ENCODE peak calls at places on chromosomes 16 and 17, in six cellular contexts. One of them, this sample, is unnamed. For H4K20me1, the result is how much of the 10 kb centered on the place peaks cover.

GRCh38 chr16:54926166-54926838 is 4.4 kb upstream of the IRX5 start:
- DNase-seq in neural progenitor cell: no peak
- DNase-seq in HCT116: no peak
- DNase-seq in SK-N-SH: no peak
- DNase-seq in GM23248: peak
- DNase-seq in MM.1S: peak
- DNase-seq in this sample: no peak

GRCh38 chr17:79027925-79028491 is 4.0 kb downstream of the C1QTNF1 start:
- DNase-seq in neural progenitor cell: no peak
- DNase-seq in HCT116: no peak
- DNase-seq in SK-N-SH: peak
- DNase-seq in GM23248: peak
- DNase-seq in MM.1S: no peak
- DNase-seq in this sample: no peak

GRCh38 chr17:58091024-58091567 is 7.9 kb downstream of the DYNLL2 start:
- DNase-seq in neural progenitor cell: no peak
- DNase-seq in HCT116: no peak
- DNase-seq in SK-N-SH: no peak
- DNase-seq in GM23248: no peak
- DNase-seq in MM.1S: no peak
- DNase-seq in this sample: no peak

GRCh38 chr16:29315916-29316517 is 90.5 kb downstream of the NPIPB11 start:
- DNase-seq in neural progenitor cell: peak
- DNase-seq in HCT116: no peak
- DNase-seq in SK-N-SH: peak
- DNase-seq in GM23248: no peak
- DNase-seq in MM.1S: peak
- DNase-seq in this sample: peak

GRCh38 chr17:32467949-32468348 is 18.8 kb upstream of the CDK5R1 start:
- DNase-seq in neural progenitor cell: no peak
- DNase-seq in HCT116: no peak
- DNase-seq in SK-N-SH: no peak
- DNase-seq in GM23248: no peak
- DNase-seq in MM.1S: no peak
- DNase-seq in this sample: no peak

GRCh38 chr16:88461291-88462269 is 8.5 kb downstream of the ZFPM1 start:
- DNase-seq in neural progenitor cell: peak
- DNase-seq in HCT116: no peak
- DNase-seq in SK-N-SH: no peak
- DNase-seq in GM23248: no peak
- DNase-seq in MM.1S: no peak
- DNase-seq in this sample: no peak

GRCh38 chr17:5793899-5794298 is 209.6 kb upstream of the NLRP1 start:
- DNase-seq in neural progenitor cell: peak
- DNase-seq in HCT116: no peak
- DNase-seq in SK-N-SH: no peak
- DNase-seq in GM23248: no peak
- DNase-seq in MM.1S: peak
- DNase-seq in this sample: peak

GRCh38 chr16:3175157-3176153 is 12.5 kb upstream of the OR1F1 start:
- DNase-seq in neural progenitor cell: peak
- DNase-seq in HCT116: peak
- DNase-seq in SK-N-SH: no peak
- DNase-seq in GM23248: no peak
- DNase-seq in MM.1S: no peak
- DNase-seq in this sample: peak

GRCh38 chr16:84268231-84268630 is 26.4 kb upstream of the WFDC1 start:
- DNase-seq in neural progenitor cell: no peak
- DNase-seq in HCT116: no peak
- DNase-seq in SK-N-SH: no peak
- DNase-seq in GM23248: no peak
- DNase-seq in MM.1S: no peak
- DNase-seq in this sample: no peak

GRCh38 chr16:67936124-67936875 is at the start of gene PSMB10:
- DNase-seq in neural progenitor cell: peak
- DNase-seq in HCT116: no peak
- DNase-seq in SK-N-SH: peak
- DNase-seq in GM23248: peak
- DNase-seq in MM.1S: no peak
- DNase-seq in this sample: no peak

GRCh38 chr17:73362697-73363096 is 50.9 kb upstream of the CDC42EP4 start:
- DNase-seq in neural progenitor cell: peak
- DNase-seq in HCT116: no peak
- DNase-seq in SK-N-SH: no peak
- DNase-seq in GM23248: no peak
- DNase-seq in MM.1S: no peak
- DNase-seq in this sample: no peak

DNA sequence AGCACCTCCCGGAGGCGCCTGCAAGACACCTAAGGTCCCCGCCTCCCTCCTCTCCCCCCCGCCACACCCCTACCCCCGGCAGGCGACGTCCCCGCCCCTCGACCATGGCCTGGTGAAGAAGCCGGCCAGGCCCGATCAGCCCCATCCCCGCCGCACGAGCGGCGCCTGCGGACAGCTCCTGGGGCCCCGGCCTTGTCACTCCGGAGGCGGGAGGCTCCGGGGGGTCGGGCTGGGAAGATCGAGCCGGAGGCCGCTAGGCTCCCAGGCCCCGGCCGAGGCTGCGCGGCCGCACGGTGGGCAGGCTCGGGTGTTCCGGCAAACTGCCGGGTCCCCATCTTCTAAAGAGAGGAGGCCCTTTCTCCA is 386 bp upstream of the ACE start:
- DNase-seq in neural progenitor cell: peak
- DNase-seq in HCT116: no peak
- DNase-seq in SK-N-SH: peak
- DNase-seq in GM23248: peak
- DNase-seq in MM.1S: no peak
- DNase-seq in this sample: peak
- H3K9ac ChIP-seq in neural progenitor cell: no peak
- H3K9ac ChIP-seq in HCT116: peak
- H3K9ac ChIP-seq in SK-N-SH: peak
- H3K9ac ChIP-seq in GM23248: peak
- H3K9ac ChIP-seq in MM.1S: no peak
- H3K9ac ChIP-seq in this sample: peak

GRCh38 chr16:86232496-86232895 is 277.8 kb upstream of the FOXF1 start:
- DNase-seq in neural progenitor cell: no peak
- DNase-seq in HCT116: no peak
- DNase-seq in SK-N-SH: no peak
- DNase-seq in GM23248: no peak
- DNase-seq in MM.1S: no peak
- DNase-seq in this sample: no peak
- TF ChIP-seq EZH2phosphoT487 in neural progenitor cell: no peak
- TF ChIP-seq EZH2phosphoT487 in HCT116: no peak
- TF ChIP-seq EZH2phosphoT487 in SK-N-SH: no peak
- TF ChIP-seq EZH2phosphoT487 in GM23248: no peak
- TF ChIP-seq EZH2phosphoT487 in MM.1S: no peak
- TF ChIP-seq EZH2phosphoT487 in this sample: no peak

GRCh38 chr17:16461606-16461866 is 30.5 kb downstream of the LRRC75A start:
- DNase-seq in neural progenitor cell: no peak
- DNase-seq in HCT116: no peak
- DNase-seq in SK-N-SH: no peak
- DNase-seq in GM23248: no peak
- DNase-seq in MM.1S: no peak
- DNase-seq in this sample: no peak
- H4K20me1 ChIP-seq in neural progenitor cell: under half
- H4K20me1 ChIP-seq in HCT116: under half
- H4K20me1 ChIP-seq in SK-N-SH: under half
- H4K20me1 ChIP-seq in GM23248: under half
- H4K20me1 ChIP-seq in MM.1S: under half
- H4K20me1 ChIP-seq in this sample: under half

GRCh38 chr16:48535831-48536599 is 74.0 kb downstream of the N4BP1 start:
- DNase-seq in neural progenitor cell: peak
- DNase-seq in HCT116: no peak
- DNase-seq in SK-N-SH: no peak
- DNase-seq in GM23248: peak
- DNase-seq in MM.1S: peak
- DNase-seq in this sample: no peak
- H3K9ac ChIP-seq in neural progenitor cell: no peak
- H3K9ac ChIP-seq in HCT116: no peak
- H3K9ac ChIP-seq in SK-N-SH: no peak
- H3K9ac ChIP-seq in GM23248: peak
- H3K9ac ChIP-seq in MM.1S: peak
- H3K9ac ChIP-seq in this sample: no peak

DNA sequence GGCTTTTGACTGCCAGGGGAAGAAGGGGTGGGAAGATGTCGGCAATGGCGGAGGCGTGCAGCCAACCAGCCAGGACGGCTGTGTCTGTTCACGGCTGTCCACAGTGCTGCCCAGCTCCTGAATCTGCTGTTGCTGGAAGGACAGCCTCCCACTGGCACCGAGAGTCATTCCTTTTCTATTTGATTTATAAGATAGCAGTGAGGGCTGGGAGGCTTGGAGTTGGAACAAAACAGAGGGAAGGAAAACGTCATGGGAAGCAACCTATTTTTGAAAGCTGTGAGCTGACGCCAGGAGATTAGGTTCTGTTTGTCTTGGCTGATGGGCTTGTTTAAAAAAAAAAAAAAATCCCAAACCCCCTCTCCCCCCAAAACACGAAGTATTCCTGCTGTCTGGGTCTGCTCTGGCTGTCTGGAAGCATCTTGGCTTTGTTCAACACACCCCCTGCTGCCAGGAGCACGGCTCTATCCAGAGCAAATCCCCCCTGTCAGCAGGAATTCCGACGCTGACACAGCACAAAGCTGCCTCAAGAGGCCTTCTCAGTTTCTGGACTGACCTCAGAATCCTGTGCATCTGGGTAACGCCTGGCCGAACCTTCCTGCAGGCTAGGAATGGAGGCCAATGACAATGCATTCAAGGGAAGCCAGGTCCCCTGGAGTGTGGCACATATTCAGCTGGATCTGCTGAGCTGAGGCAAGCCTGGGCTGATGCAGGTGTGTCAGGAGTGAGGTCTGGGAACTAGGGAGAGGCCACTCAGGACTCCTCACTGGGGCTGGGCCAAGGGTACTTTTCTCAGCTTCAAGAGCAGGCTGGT is 41.0 kb upstream of the SREBF1 start:
- DNase-seq in neural progenitor cell: peak
- DNase-seq in HCT116: no peak
- DNase-seq in SK-N-SH: peak
- DNase-seq in GM23248: peak
- DNase-seq in MM.1S: no peak
- DNase-seq in this sample: no peak
- TF ChIP-seq EZH2phosphoT487 in neural progenitor cell: no peak
- TF ChIP-seq EZH2phosphoT487 in HCT116: no peak
- TF ChIP-seq EZH2phosphoT487 in SK-N-SH: no peak
- TF ChIP-seq EZH2phosphoT487 in GM23248: no peak
- TF ChIP-seq EZH2phosphoT487 in MM.1S: no peak
- TF ChIP-seq EZH2phosphoT487 in this sample: no peak

DNA sequence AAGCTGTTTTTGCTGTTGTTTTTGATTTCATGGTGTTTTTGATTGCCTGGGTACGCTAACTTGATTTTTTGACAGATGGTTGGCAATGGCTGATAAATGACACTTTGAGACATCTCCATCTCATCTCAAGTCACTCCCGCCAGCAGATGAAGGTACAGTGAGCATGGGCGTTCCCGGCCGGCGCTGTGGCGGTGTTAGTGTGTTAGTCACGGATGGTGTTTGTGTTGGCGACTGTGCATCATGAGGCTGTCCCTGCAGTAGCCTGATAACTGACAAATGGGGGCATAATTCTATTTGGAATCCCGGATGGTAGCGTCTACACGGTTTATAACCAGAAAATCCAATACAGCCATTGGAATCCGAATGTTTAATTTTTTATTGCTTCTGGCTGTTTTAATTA is 81.6 kb upstream of the ZNF750 start:
- DNase-seq in neural progenitor cell: no peak
- DNase-seq in HCT116: no peak
- DNase-seq in SK-N-SH: no peak
- DNase-seq in GM23248: no peak
- DNase-seq in MM.1S: no peak
- DNase-seq in this sample: no peak
- H4K20me1 ChIP-seq in neural progenitor cell: under half
- H4K20me1 ChIP-seq in HCT116: under half
- H4K20me1 ChIP-seq in SK-N-SH: under half
- H4K20me1 ChIP-seq in GM23248: under half
- H4K20me1 ChIP-seq in MM.1S: under half
- H4K20me1 ChIP-seq in this sample: under half

DNA sequence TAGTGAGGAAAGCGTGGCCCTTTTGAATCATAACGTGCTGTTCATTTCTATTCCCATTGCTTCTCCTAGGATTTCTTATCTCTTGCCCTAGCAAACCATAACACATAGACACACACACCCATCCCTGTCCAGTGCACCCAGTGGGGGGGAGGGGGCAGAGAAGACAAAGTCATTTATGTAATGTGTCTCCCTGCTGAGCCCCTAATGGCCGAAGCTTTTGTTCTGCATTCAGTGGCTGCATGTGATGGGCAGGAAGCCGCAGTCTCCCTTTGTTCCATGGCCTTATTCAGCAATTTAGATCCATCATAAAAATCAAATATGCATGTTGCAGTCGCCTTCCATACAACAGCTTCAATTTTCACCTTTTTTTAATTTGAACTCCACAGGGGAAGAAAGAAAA is 325.4 kb downstream of the ZFHX3 start:
- DNase-seq in neural progenitor cell: peak
- DNase-seq in HCT116: no peak
- DNase-seq in SK-N-SH: no peak
- DNase-seq in GM23248: no peak
- DNase-seq in MM.1S: no peak
- DNase-seq in this sample: no peak
- H3K9ac ChIP-seq in neural progenitor cell: no peak
- H3K9ac ChIP-seq in HCT116: no peak
- H3K9ac ChIP-seq in SK-N-SH: no peak
- H3K9ac ChIP-seq in GM23248: no peak
- H3K9ac ChIP-seq in MM.1S: no peak
- H3K9ac ChIP-seq in this sample: no peak

DNA sequence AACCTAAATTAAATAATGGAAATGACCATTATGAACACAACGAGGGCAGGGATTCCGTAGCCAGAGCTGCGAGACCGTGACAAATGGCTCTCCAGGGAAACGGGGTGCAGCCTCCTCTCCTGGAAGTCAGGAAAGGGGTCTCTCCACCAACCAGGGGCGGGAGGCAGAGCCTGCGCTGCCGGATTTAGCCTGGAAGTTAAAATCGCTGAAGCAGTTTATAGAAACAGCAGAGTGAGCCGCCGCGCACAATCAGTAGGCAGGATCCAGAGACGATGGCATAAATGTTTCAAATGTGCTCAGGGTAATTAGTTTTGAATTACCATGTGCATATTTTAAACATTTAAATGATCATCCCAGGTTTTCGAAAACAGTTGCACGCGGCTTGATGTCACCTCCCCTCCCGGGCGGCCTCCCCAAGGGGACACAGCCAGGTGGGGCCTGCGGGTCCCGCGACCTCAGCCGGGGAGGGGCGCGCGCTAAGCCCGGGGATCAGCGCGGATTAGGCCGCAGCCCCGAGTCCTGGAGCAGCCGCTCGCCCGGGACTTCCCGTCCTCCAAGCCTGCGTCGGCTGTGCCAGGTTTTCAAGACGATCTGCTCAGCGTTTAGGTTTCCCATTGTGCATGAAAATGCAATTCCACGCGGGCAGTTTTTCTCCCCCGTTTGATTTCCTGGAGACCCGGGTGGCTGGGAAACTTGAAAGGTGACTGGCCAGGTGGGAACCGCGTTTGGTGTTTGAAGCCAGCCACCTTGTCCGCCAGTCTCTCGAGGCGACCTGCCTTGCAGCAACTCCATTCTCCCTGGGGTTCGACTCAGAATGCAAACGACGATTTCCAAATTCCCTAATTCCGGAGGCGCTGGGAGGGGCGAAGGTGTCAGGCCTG is 78.3 kb downstream of the RPA1 start:
- DNase-seq in neural progenitor cell: peak
- DNase-seq in HCT116: no peak
- DNase-seq in SK-N-SH: no peak
- DNase-seq in GM23248: peak
- DNase-seq in MM.1S: no peak
- DNase-seq in this sample: peak
- TF ChIP-seq EZH2phosphoT487 in neural progenitor cell: peak
- TF ChIP-seq EZH2phosphoT487 in HCT116: no peak
- TF ChIP-seq EZH2phosphoT487 in SK-N-SH: no peak
- TF ChIP-seq EZH2phosphoT487 in GM23248: no peak
- TF ChIP-seq EZH2phosphoT487 in MM.1S: no peak
- TF ChIP-seq EZH2phosphoT487 in this sample: no peak